ENCODE peak calls at places on chromosomes 1 and 21, in five cellular contexts. O is HFF-Myc, Z is heart left ventricle, N is fibroblast of pulmonary artery, S is foreskin fibroblast. X is an unnamed sample.

GRCh38 chr1:223197923-223198627 is 55.0 kb upstream of the TLR5 start:
- DNase-seq in O (no peak), Z (no peak), N (no peak), S (no peak), X (no peak)

GRCh38 chr1:151056149-151056548 is 3.3 kb downstream of the CDC42SE1 start:
- DNase-seq in O (no peak), Z (no peak), N (no peak), S (no peak), X (no peak)

GRCh38 chr1:114353233-114353632 is 157.8 kb downstream of the TRIM33 start:
- DNase-seq in O (peak), Z (peak), N (peak), S (peak), X (peak)

GRCh38 chr1:240046000-240046399 is 45.7 kb upstream of the FMN2 start:
- DNase-seq in O (no peak), Z (no peak), N (no peak), S (no peak), X (no peak)

GRCh38 chr1:107874221-107874620 is 90.8 kb downstream of the VAV3 start:
- DNase-seq in O (no peak), Z (no peak), N (no peak), S (peak), X (no peak)

GRCh38 chr1:200302192-200302892 is 107.5 kb downstream of the ZNF281 start:
- DNase-seq in O (no peak), Z (peak), N (peak), S (no peak), X (peak)

GRCh38 chr1:43582162-43582566 is 51.5 kb downstream of the PTPRF start:
- DNase-seq in O (peak), Z (no peak), N (peak), S (peak), X (peak)

GRCh38 chr1:154743536-154744036 is 126.5 kb downstream of the KCNN3 start:
- DNase-seq in O (no peak), Z (no peak), N (no peak), S (no peak), X (no peak)

GRCh38 chr1:197675475-197676324 is 99.6 kb downstream of the DENND1B start:
- DNase-seq in O (no peak), Z (no peak), N (peak), S (no peak), X (no peak)

GRCh38 chr1:23168079-23168461 is 586 bp downstream of the LUZP1 start:
- DNase-seq in O (no peak), Z (peak), N (no peak), S (no peak), X (no peak)

GRCh38 chr1:67945733-67946374 is 104.6 kb downstream of the DIRAS3 start:
- DNase-seq in O (no peak), Z (no peak), N (no peak), S (no peak), X (peak)

GRCh38 chr1:214593158-214593557 is 9.8 kb upstream of the CENPF start:
- DNase-seq in O (no peak), Z (no peak), N (no peak), S (no peak), X (no peak)

GRCh38 chr1:22677861-22678521 is 25.0 kb downstream of the C1QB start:
- DNase-seq in O (no peak), Z (no peak), N (no peak), S (no peak), X (no peak)

GRCh38 chr1:77540501-77541161 is 141.8 kb downstream of the ZZZ3 start:
- DNase-seq in O (no peak), Z (no peak), N (peak), S (no peak), X (peak)

GRCh38 chr1:60547821-60548220 is 474.3 kb upstream of the C1orf87 start:
- DNase-seq in O (no peak), Z (no peak), N (no peak), S (no peak), X (no peak)

GRCh38 chr1:153001382-153001781 is at the start of gene SPRR3:
- DNase-seq in O (no peak), Z (no peak), N (no peak), S (no peak), X (no peak)

GRCh38 chr1:93816970-93817738 is 61.9 kb downstream of the DNTTIP2 start:
- DNase-seq in O (peak), Z (no peak), N (peak), S (peak), X (peak)

GRCh38 chr1:2290595-2291510 is 62.7 kb downstream of the SKI start:
- DNase-seq in O (peak), Z (peak), N (peak), S (peak), X (peak)

GRCh38 chr21:17679002-17679600 is 66.4 kb upstream of the BTG3 start:
- DNase-seq in O (peak), Z (no peak), N (peak), S (peak), X (peak)

GRCh38 chr1:235236128-235236527 is 75.1 kb upstream of the RBM34 start:
- DNase-seq in O (no peak), Z (no peak), N (no peak), S (no peak), X (no peak)

GRCh38 chr1:8649875-8650274 is 167.6 kb downstream of the RERE start:
- DNase-seq in O (no peak), Z (no peak), N (no peak), S (no peak), X (no peak)

GRCh38 chr1:12245116-12245515 is 15.3 kb downstream of the VPS13D start:
- DNase-seq in O (no peak), Z (no peak), N (peak), S (no peak), X (no peak)

GRCh38 chr1:154860154-154860870 is 9.8 kb downstream of the KCNN3 start:
- DNase-seq in O (no peak), Z (no peak), N (no peak), S (no peak), X (peak)

GRCh38 chr1:61083799-61084385 is 1.5 kb downstream of the NFIA start:
- DNase-seq in O (no peak), Z (no peak), N (peak), S (no peak), X (peak)

GRCh38 chr1:151790940-151791651 is 796 bp upstream of the TDRKH start:
- DNase-seq in O (no peak), Z (no peak), N (no peak), S (no peak), X (no peak)

GRCh38 chr21:14591882-14592281 is 45.8 kb upstream of the SAMSN1 start:
- DNase-seq in O (no peak), Z (no peak), N (peak), S (no peak), X (peak)

GRCh38 chr1:51671527-51672325 is 54.8 kb downstream of the OSBPL9 start:
- DNase-seq in O (peak), Z (no peak), N (peak), S (peak), X (peak)

GRCh38 chr1:6831368-6831767 is 46.1 kb downstream of the CAMTA1 start:
- DNase-seq in O (no peak), Z (no peak), N (no peak), S (no peak), X (no peak)

GRCh38 chr1:96473791-96474452 is 247.7 kb upstream of the PTBP2 start:
- DNase-seq in O (peak), Z (no peak), N (peak), S (peak), X (peak)

GRCh38 chr1:4728319-4729107 is 74.1 kb downstream of the AJAP1 start:
- DNase-seq in O (no peak), Z (no peak), N (no peak), S (no peak), X (no peak)

GRCh38 chr21:42412636-42412933 is 8.9 kb downstream of the UBASH3A start:
- DNase-seq in O (no peak), Z (no peak), N (no peak), S (no peak), X (no peak)

GRCh38 chr1:230819976-230820375 is 48.3 kb downstream of the C1orf198 start:
- DNase-seq in O (no peak), Z (no peak), N (no peak), S (no peak), X (no peak)

GRCh38 chr1:183126528-183126927 is 59.5 kb upstream of the LAMC2 start:
- DNase-seq in O (no peak), Z (no peak), N (peak), S (no peak), X (no peak)

GRCh38 chr1:248847181-248847955 is 9.3 kb downstream of the ZNF672 start:
- DNase-seq in O (no peak), Z (no peak), N (no peak), S (no peak), X (no peak)

GRCh38 chr1:22916469-22916817 is 56.2 kb downstream of the LACTBL1 start:
- DNase-seq in O (no peak), Z (no peak), N (no peak), S (no peak), X (no peak)

DNA sequence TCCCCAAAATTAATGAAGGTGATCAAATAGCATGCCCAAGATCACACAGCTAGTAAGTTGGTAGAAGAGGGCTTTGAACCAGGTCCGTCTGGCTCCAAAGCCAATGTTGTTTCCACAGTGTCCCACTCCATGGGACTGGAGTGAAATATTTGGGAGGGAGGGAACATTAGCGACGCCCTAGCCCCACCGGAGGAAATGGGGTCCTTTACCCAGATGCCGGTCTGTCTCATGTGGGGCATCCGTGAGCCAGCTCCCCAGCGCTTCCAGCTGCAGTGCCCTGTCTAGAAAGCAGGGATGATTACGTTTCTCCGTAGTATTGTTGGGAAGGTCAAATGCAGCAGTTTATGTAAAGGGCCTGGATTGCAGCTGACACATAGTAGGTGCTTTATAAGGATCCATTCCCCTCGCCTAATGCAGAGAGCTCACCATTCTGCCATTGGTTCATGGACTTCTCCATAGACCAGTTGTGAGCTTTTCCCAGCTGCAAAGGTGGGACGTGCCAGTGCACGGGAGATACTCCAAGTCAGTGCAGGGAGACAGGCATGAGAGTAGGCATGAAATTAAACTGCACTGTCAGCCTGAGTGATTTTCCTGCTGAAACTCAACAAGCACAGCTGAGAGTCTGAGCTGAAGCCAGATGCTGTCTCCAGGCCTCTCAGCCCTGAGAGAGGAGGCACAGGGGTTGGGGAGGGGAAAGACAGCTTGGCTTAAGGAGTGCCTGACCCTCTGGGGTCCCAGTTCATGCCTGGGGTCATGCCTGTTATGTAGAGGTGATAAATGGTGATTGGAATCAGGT is 24.7 kb downstream of the QSOX1 start:
- DNase-seq in O (no peak), Z (peak), N (no peak), S (no peak), X (no peak)
- TF ChIP-seq CTCF in O (no peak), Z (peak), N (no peak), S (no peak), X (no peak)

GRCh38 chr21:34936299-34936698 is 112.8 kb downstream of the RUNX1 start:
- DNase-seq in O (no peak), Z (no peak), N (no peak), S (no peak), X (no peak)
- H3K4me3 ChIP-seq in O (peak), Z (no peak), N (no peak), S (peak), X (no peak)

DNA sequence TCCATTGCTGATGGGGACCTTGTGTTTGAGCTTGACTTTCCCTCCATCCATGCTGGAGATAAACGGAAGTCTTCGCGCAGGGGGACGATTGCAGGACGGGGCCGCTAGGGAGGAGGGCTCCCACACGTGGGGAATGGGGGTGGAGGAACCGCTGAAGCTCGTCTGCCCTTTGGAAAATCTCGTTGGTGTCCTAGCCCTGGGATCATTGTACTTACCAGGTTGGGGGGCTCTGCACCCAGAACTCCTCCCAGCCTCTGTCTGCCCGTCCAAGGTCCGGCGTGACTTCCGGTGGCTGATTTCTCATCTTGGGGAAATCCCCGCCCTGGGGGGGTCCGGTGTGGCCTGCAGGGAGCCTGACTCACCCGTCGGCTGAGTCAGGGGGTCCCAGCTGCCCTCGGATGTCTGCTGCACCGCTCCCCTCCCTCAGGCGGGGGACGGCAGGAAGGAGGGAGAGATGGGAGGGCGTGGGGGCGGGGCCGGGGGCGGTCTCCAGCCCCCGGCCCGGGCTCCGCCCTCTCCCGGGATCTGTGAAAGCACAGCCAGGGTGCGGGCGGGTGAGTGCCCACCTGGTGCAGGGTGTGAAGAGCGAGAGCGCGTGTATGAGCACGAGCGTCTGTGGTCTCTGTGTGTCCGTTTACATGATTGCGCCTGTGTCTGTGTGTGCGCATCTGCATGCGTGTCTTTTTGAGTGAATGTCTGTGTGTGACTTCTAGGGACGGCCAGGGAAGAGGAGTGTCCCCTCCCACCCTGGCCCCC is 35.8 kb downstream of the PIK3CD start:
- DNase-seq in O (peak), Z (peak), N (peak), S (peak), X (peak)
- TF ChIP-seq CTCF in O (peak), Z (no peak), N (no peak), S (no peak), X (no peak)

DNA sequence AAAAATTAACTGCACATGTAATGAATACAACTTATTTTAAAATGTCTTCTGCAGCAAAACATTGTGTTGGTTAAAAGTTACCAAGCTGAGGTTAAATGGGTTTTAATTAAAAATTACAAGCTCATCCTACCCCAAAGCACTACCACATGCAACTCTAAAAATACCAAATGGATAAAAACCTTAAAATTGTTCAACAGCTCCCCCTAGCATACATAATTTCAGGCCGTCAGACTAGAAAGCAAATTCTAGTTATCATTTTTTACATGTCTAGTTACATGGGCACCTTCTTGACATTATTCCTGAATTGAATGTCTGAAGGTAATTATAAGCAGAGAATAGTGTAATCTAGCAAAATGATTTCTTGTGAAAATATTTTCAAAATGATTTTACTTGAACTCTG is 176.5 kb downstream of the C1orf21 start:
- DNase-seq in O (peak), Z (no peak), N (peak), S (peak), X (peak)
- H3K4me3 ChIP-seq in O (no peak), Z (no peak), N (no peak), S (no peak), X (no peak)

DNA sequence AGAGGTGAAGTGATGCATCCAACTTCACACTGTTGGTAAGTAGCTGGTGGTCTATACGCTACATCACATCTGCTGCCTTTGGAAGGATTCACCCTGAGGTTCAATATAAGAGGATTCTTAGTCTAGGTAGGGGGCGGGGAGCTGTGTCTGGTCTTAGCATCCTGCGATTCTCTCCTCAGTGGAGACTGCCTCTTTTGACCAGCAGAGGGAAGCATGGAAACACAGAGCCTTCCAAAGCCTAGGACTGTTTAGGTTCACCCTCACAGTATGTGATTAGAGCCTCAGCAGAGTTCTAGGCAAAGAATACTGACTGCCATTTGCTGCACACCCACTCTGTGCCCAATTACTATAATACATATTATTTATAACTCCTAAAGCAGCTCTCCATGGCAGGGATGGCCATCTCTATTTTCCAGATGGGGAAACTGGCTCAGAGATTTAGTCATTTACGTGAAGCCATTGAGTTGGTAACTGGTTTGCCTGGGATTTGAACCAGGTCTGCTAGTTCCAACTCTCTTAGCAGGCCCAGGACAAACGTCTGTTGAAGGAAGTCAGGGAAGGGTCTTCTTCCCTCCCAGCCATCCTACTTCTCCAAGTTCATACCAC is 28.9 kb upstream of the EFCAB14 start:
- DNase-seq in O (peak), Z (no peak), N (peak), S (peak), X (peak)
- TF ChIP-seq CTCF in O (peak), Z (peak), N (peak), S (peak), X (peak)

DNA sequence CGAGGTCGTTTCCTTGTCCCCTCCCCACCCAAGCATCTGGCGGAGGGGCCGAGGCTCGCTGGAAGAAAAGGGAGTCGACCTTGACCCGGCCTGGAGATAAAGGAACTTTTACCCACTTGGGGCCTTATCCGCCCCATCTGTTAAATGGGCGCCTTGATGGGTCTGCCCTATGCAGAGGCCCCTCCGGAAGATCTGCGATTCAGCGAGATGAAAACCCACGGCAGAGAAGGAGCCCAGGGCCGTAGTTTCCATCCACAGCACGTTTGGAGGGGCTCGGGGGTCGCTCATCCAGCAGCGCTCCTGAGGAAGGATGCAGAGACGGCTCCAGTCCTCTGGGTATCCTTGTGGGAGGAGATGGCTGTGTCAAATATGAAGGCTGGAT is 518 bp downstream of the NCMAP start:
- DNase-seq in O (no peak), Z (no peak), N (no peak), S (no peak), X (no peak)
- H3K4me3 ChIP-seq in O (no peak), Z (peak), N (no peak), S (no peak), X (no peak)

GRCh38 chr1:170010443-170010842 is 64.1 kb downstream of the KIFAP3 start:
- DNase-seq in O (no peak), Z (no peak), N (peak), S (peak), X (peak)
- TF ChIP-seq CTCF in O (peak), Z (peak), N (peak), S (peak), X (peak)

GRCh38 chr1:36397378-36398230 is at the start of gene LSM10:
- DNase-seq in O (peak), Z (peak), N (peak), S (peak), X (peak)

GRCh38 chr1:36397083-36397377 is 678 bp downstream of the LSM10 start:
- DNase-seq in O (no peak), Z (no peak), N (no peak), S (no peak), X (no peak)

GRCh38 chr1:36393686-36394085 is 4.0 kb downstream of the LSM10 start:
- DNase-seq in O (no peak), Z (no peak), N (no peak), S (no peak), X (no peak)

GRCh38 chr1:36398370-36398977 is 766 bp upstream of the LSM10 start:
- DNase-seq in O (no peak), Z (no peak), N (no peak), S (no peak), X (no peak)

GRCh38 chr1:36396359-36396758 is 1.3 kb downstream of the LSM10 start:
- DNase-seq in O (no peak), Z (no peak), N (no peak), S (no peak), X (no peak)
- H3K4me3 ChIP-seq in O (peak), Z (peak), N (no peak), S (no peak), X (no peak)

X was measured in astrocyte of the spinal cord.